ENCODE peak calls at places on chromosome 12, in five cellular contexts. U, Y, J, D and L are unnamed samples.

GRCh38 chr12:98533723-98534251 is 18.4 kb downstream of the TMPO start:
- DNase-seq in U (no peak), Y (no peak), J (peak), D (no peak), L (no peak)

GRCh38 chr12:24530689-24531088 is 418.2 kb downstream of the BCAT1 start:
- DNase-seq in U (no peak), Y (no peak), J (no peak), D (no peak), L (no peak)

GRCh38 chr12:115898670-115899069 is 378.8 kb downstream of the MED13L start:
- DNase-seq in U (no peak), Y (no peak), J (no peak), D (no peak), L (no peak)

GRCh38 chr12:94074970-94075695 is 73.2 kb upstream of the PLXNC1 start:
- DNase-seq in U (peak), Y (peak), J (peak), D (peak), L (no peak)

GRCh38 chr12:49920241-49920914 is 16.7 kb upstream of the FAIM2 start:
- DNase-seq in U (no peak), Y (no peak), J (peak), D (no peak), L (no peak)

GRCh38 chr12:89020121-89020480 is 332.2 kb downstream of the DUSP6 start:
- DNase-seq in U (no peak), Y (no peak), J (no peak), D (no peak), L (no peak)

GRCh38 chr12:59393506-59393905 is 202.3 kb upstream of the SLC16A7 start:
- DNase-seq in U (no peak), Y (no peak), J (no peak), D (no peak), L (no peak)

GRCh38 chr12:124774462-124775167 is 89.0 kb downstream of the SCARB1 start:
- DNase-seq in U (no peak), Y (no peak), J (peak), D (no peak), L (peak)

GRCh38 chr12:116594325-116595038 is 35.3 kb downstream of the MAP1LC3B2 start:
- DNase-seq in U (peak), Y (peak), J (no peak), D (no peak), L (peak)

GRCh38 chr12:38711055-38711454 is 194.3 kb downstream of the CPNE8 start:
- DNase-seq in U (no peak), Y (no peak), J (peak), D (no peak), L (peak)

GRCh38 chr12:1330475-1330827 is 263.9 kb downstream of the FBXL14 start:
- DNase-seq in U (no peak), Y (no peak), J (no peak), D (no peak), L (no peak)

GRCh38 chr12:15701721-15702156 is 87.4 kb downstream of the EPS8 start:
- DNase-seq in U (no peak), Y (no peak), J (peak), D (no peak), L (no peak)

GRCh38 chr12:77725611-77726010 is 105.1 kb upstream of the NAV3 start:
- DNase-seq in U (no peak), Y (no peak), J (peak), D (no peak), L (no peak)

GRCh38 chr12:8841778-8842177 is 19.4 kb downstream of the A2ML1 start:
- DNase-seq in U (no peak), Y (no peak), J (no peak), D (no peak), L (no peak)

GRCh38 chr12:115312901-115313300 is 628.9 kb upstream of the TBX3 start:
- DNase-seq in U (no peak), Y (no peak), J (no peak), D (no peak), L (no peak)

GRCh38 chr12:60201891-60202290 is 606.1 kb downstream of the SLC16A7 start:
- DNase-seq in U (no peak), Y (no peak), J (peak), D (no peak), L (no peak)

GRCh38 chr12:127494961-127495915 is 771.7 kb upstream of the TMEM132C start:
- DNase-seq in U (no peak), Y (no peak), J (no peak), D (no peak), L (no peak)

GRCh38 chr12:56836800-56837663 is 73.9 kb downstream of the HSD17B6 start:
- DNase-seq in U (no peak), Y (peak), J (peak), D (no peak), L (no peak)

GRCh38 chr12:53569174-53569557 is 57.0 kb downstream of the ATF7 start:
- DNase-seq in U (no peak), Y (no peak), J (peak), D (no peak), L (no peak)

GRCh38 chr12:48157889-48158370 is 615 bp upstream of the ASB8 start:
- DNase-seq in U (no peak), Y (no peak), J (no peak), D (no peak), L (no peak)

GRCh38 chr12:123530683-123531082 is 2.8 kb downstream of the RILPL1 start:
- DNase-seq in U (no peak), Y (no peak), J (no peak), D (no peak), L (no peak)

GRCh38 chr12:57905812-57906475 is 35.4 kb upstream of the ATP23 start:
- DNase-seq in U (no peak), Y (no peak), J (no peak), D (no peak), L (no peak)

GRCh38 chr12:103969391-103969790 is 3.7 kb downstream of the TDG start:
- DNase-seq in U (no peak), Y (no peak), J (peak), D (no peak), L (no peak)

GRCh38 chr12:16112626-16113560 is 164.6 kb downstream of the SLC15A5 start:
- DNase-seq in U (no peak), Y (no peak), J (peak), D (no peak), L (no peak)

GRCh38 chr12:3315201-3315661 is 175.8 kb upstream of the PRMT8 start:
- DNase-seq in U (no peak), Y (peak), J (peak), D (no peak), L (no peak)

GRCh38 chr12:75690556-75690955 is 179.1 kb upstream of the KRR1 start:
- DNase-seq in U (no peak), Y (no peak), J (peak), D (no peak), L (no peak)

GRCh38 chr12:104498211-104498801 is 41.6 kb downstream of the CHST11 start:
- DNase-seq in U (no peak), Y (no peak), J (no peak), D (no peak), L (no peak)

GRCh38 chr12:10184261-10184843 is 5.5 kb downstream of the TMEM52B start:
- DNase-seq in U (no peak), Y (no peak), J (peak), D (no peak), L (no peak)

GRCh38 chr12:106333756-106334155 is 23.8 kb upstream of the POLR3B start:
- DNase-seq in U (no peak), Y (no peak), J (no peak), D (no peak), L (no peak)

GRCh38 chr12:85835417-85835809 is 796 bp downstream of the RASSF9 start:
- DNase-seq in U (no peak), Y (no peak), J (peak), D (no peak), L (no peak)
- H3K4me3 ChIP-seq in U (peak), Y (no peak), J (peak), D (no peak), L (no peak)

DNA sequence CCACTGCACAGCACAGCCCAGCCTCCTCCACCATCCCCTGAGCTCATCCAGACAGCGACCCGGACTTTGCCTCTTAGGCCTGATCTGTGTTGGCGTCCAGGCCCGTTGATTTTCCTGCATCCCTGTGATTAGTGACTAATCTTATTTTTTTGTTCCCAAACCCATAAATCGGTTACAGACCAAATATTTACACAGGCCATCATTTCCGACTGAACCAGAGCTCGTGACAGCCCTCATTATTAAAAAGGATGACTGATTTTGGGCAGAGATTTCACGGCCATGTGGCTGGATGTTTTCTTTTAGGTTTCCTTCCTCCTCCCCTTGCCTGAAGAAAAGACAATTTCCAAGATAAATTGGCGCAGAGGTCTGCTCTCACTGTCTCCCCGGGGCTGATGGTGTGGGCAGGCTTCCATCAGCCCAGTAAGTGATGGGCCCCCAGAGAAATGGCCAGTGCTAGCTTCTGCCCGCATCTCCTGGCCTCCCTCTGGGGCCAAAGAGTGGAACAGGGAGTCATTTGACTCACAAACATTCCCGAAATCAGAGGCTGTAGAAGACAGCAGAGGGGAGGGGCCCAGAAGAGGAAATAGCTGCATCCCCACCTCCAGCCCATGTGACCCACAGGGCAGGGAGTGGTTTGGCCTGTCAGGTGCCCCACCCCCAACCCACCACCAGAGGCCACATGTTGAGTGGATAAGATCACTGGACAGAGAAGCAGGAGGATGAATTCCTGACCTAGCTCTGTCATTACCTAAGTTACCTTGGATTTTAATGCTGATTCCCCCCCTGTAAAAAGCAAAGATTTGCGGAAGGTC is 283.5 kb downstream of the KSR2 start:
- DNase-seq in U (no peak), Y (no peak), J (no peak), D (peak), L (no peak)
- TF ChIP-seq CTCF in U (no peak), Y (no peak), J (no peak), D (no peak), L (no peak)

DNA sequence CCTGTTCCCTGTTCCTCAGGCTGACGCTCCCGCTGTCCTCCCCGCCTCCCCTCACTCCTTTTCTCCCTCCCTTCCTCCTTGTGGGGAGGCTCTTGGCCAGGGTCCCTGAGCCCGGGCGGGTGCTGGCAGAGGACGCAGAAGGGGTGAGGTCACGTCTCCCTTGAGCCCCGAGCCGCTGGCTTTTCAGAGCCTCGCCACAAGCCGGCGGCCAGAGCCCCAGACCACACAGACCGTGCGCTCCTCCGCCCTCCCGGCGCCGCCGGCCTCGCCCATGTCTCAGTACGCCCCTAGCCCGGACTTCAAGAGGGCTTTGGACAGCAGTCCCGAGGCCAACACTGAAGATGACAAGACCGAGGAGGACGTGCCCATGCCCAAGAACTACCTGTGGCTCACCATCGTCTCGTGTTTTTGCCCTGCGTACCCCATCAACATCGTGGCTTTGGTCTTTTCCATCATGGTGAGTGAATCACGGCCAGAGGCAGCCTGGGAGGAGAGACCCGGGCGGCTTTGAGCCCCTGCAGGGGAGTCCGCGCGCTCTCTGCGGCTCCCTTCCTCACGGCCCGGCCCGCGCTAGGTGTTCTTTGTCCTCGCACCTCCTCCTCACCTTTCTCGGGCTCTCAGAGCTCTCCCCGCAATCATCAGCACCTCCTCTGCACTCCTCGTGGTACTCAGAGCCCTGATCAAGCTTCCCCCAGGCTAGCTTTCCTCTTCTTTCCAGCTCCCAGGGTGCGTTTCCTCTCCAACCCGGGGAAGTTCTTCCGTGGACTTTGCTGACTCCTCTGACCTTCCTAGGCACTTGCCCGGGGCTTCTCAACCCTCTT is at the start of gene TMEM233:
- DNase-seq in U (peak), Y (no peak), J (peak), D (no peak), L (no peak)
- H3K4me3 ChIP-seq in U (peak), Y (peak), J (peak), D (no peak), L (no peak)

DNA sequence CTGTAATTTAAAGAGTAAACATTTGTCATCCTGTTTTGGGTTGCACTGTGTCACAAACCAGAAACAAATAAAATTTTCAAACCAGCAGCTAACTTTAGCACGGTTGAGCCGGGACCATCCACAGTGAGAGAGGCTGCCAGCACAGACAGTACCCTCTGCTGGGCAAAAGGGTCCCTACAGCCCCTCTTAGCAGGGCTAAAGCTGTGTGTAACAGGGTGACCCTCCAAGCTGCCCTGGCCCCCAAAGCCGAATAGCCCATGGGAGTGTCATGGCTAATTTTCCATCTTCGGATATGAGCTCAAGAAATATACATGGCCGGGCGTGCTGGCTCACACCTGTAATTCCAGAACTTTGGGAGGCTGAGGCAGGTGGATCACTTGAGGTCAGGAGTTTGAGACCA is 157.1 kb upstream of the GRIN2B start:
- DNase-seq in U (no peak), Y (no peak), J (no peak), D (peak), L (no peak)
- TF ChIP-seq CTCF in U (no peak), Y (no peak), J (no peak), D (peak), L (peak)